ENCODE peak calls at places on chromosomes 5 and 9, in eight cellular contexts. N, I, W, G, Z, Y, D and U are unnamed samples.

GRCh38 chr9:82597225-82598158 is 465.4 kb downstream of the RASEF start:
- DNase-seq in N (peak; percentile 38), I (no peak), W (no peak), G (peak; percentile 16), Z (peak; percentile 74), Y (no peak), D (no peak), U (no peak)

GRCh38 chr9:124251188-124251587 is 6.6 kb upstream of the NEK6 start:
- DNase-seq in N (no peak), I (no peak), W (no peak), G (no peak), Z (no peak), Y (no peak), D (no peak), U (no peak)

GRCh38 chr5:137629646-137630045 is 106.2 kb downstream of the KLHL3 start:
- DNase-seq in N (peak; percentile 76), I (peak; percentile 76), W (no peak), G (peak; percentile 71), Z (peak; percentile 63), Y (peak; percentile 60), D (no peak), U (no peak)

GRCh38 chr5:141560725-141561483 is 57.9 kb downstream of the DIAPH1 start:
- DNase-seq in N (peak; percentile 92), I (peak; percentile 95), W (peak; percentile 82), G (peak; percentile 99), Z (peak; percentile 98), Y (peak; percentile 73), D (peak; percentile 85), U (no peak)

GRCh38 chr9:105636331-105636730 is 25.9 kb upstream of the TAL2 start:
- DNase-seq in N (no peak), I (no peak), W (no peak), G (no peak), Z (peak; percentile 29), Y (no peak), D (no peak), U (no peak)

GRCh38 chr5:118687671-118688621 is 300.4 kb downstream of the DTWD2 start:
- DNase-seq in N (no peak), I (no peak), W (no peak), G (no peak), Z (no peak), Y (no peak), D (no peak), U (no peak)

GRCh38 chr5:73747696-73748380 is 121.8 kb downstream of the ARHGEF28 start:
- DNase-seq in N (no peak), I (no peak), W (no peak), G (peak; percentile 41), Z (no peak), Y (no peak), D (no peak), U (no peak)

GRCh38 chr5:107831612-107832395 is 161.1 kb upstream of the EFNA5 start:
- DNase-seq in N (peak; percentile 38), I (no peak), W (no peak), G (peak; percentile 63), Z (peak; percentile 85), Y (no peak), D (no peak), U (no peak)

GRCh38 chr9:70117835-70118319 is 74.2 kb downstream of the MAMDC2 start:
- DNase-seq in N (no peak), I (no peak), W (no peak), G (peak; percentile 23), Z (peak; percentile 74), Y (no peak), D (no peak), U (no peak)

GRCh38 chr5:159978358-159978757 is 30.6 kb upstream of the TTC1 start:
- DNase-seq in N (no peak), I (no peak), W (no peak), G (no peak), Z (no peak), Y (no peak), D (no peak), U (no peak)

GRCh38 chr5:89566340-89566739 is 683.4 kb upstream of the MEF2C start:
- DNase-seq in N (no peak), I (no peak), W (no peak), G (no peak), Z (no peak), Y (no peak), D (no peak), U (no peak)

GRCh38 chr5:132103380-132103951 is 29.9 kb downstream of the CSF2 start:
- DNase-seq in N (peak; percentile 78), I (peak; percentile 38), W (peak; percentile 76), G (peak; percentile 93), Z (peak; percentile 96), Y (peak; percentile 83), D (peak; percentile 22), U (peak; percentile 89)

GRCh38 chr5:37495210-37495609 is 116.1 kb downstream of the WDR70 start:
- DNase-seq in N (no peak), I (no peak), W (no peak), G (peak; percentile 49), Z (peak; percentile 39), Y (peak; percentile 30), D (no peak), U (no peak)

GRCh38 chr5:40430112-40430725 is 249.5 kb upstream of the PTGER4 start:
- DNase-seq in N (peak; percentile 27), I (no peak), W (no peak), G (no peak), Z (no peak), Y (no peak), D (no peak), U (no peak)
- H3K27ac ChIP-seq in N (no peak overlapping the region), I (no peak overlapping the region), W (peak overlapping the region; percentile 40), G (no peak overlapping the region), Z (no peak overlapping the region), Y (no peak overlapping the region), D (no peak overlapping the region), U (no peak overlapping the region)

GRCh38 chr9:8879284-8879683 is 1079.7 kb upstream of the DMAC1 start:
- DNase-seq in N (no peak), I (no peak), W (no peak), G (no peak), Z (no peak), Y (no peak), D (no peak), U (no peak)

GRCh38 chr9:8872802-8873201 is 1073.2 kb upstream of the DMAC1 start:
- DNase-seq in N (no peak), I (no peak), W (no peak), G (no peak), Z (no peak), Y (no peak), D (no peak), U (no peak)

GRCh38 chr9:8874482-8874881 is 1074.9 kb upstream of the DMAC1 start:
- DNase-seq in N (no peak), I (no peak), W (no peak), G (no peak), Z (no peak), Y (no peak), D (no peak), U (no peak)

GRCh38 chr9:8877753-8878494 is 1078.3 kb upstream of the DMAC1 start:
- DNase-seq in N (no peak), I (peak; percentile 37), W (no peak), G (no peak), Z (no peak), Y (no peak), D (no peak), U (no peak)

DNA sequence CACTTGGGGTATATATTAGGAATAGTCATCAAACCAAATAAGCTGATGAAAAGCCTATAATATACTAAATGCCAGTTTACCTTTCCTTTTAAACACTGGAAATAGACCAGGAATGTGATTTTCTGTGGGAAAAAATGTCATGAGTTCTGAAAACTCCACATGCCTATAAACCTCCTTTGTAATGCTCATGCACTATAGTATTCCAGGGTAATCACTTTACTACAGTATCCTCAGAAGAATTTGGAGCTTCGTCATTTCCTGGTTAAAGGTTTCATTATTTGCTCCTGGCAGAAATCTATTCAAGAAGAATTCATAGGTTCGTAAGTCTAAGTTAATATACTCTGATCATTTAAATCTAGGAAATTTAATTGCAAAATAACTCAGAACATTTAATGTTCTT is 1076.7 kb upstream of the DMAC1 start:
- DNase-seq in N (no peak), I (no peak), W (no peak), G (no peak), Z (no peak), Y (no peak), D (no peak), U (no peak)
- H3K27ac ChIP-seq in N (no peak overlapping the region), I (no peak overlapping the region), W (no peak overlapping the region), G (no peak overlapping the region), Z (no peak overlapping the region), Y (no peak overlapping the region), D (no peak overlapping the region), U (no peak overlapping the region)

GRCh38 chr5:143362828-143363227 is 40.7 kb downstream of the NR3C1 start:
- DNase-seq in N (no peak), I (no peak), W (no peak), G (no peak), Z (no peak), Y (no peak), D (no peak), U (no peak)

GRCh38 chr5:143361438-143361837 is 42.0 kb downstream of the NR3C1 start:
- DNase-seq in N (no peak), I (no peak), W (no peak), G (no peak), Z (no peak), Y (no peak), D (no peak), U (no peak)

GRCh38 chr5:143355710-143356109 is 47.8 kb downstream of the NR3C1 start:
- DNase-seq in N (peak; percentile 80), I (peak; percentile 9), W (peak; percentile 33), G (peak; percentile 93), Z (peak; percentile 96), Y (peak; percentile 94), D (peak; percentile 97), U (peak; percentile 63)

GRCh38 chr5:143356855-143357254 is 46.6 kb downstream of the NR3C1 start:
- DNase-seq in N (no peak), I (no peak), W (no peak), G (no peak), Z (no peak), Y (no peak), D (no peak), U (no peak)

DNA sequence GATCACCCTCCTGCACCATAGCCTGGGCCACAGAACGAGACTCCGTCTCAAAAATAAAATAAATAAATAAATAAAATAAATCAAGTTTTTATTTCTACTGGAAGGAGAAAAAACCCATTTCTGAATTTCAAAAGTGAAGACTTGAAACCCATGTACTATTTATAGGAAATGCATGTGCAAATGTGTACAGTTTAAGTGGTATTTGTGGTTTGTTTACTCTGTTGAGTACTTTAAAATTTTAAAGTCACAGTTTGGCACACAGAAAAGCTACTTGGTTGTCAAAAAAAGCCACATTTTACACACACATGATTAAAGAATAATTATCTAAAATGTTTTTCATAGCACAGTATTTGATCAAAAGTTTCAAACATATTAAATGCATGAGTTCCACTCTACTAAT is 43.6 kb downstream of the NR3C1 start:
- DNase-seq in N (no peak), I (no peak), W (no peak), G (no peak), Z (no peak), Y (no peak), D (no peak), U (no peak)
- H3K27ac ChIP-seq in N (no peak overlapping the region), I (no peak overlapping the region), W (no peak overlapping the region), G (no peak overlapping the region), Z (no peak overlapping the region), Y (no peak overlapping the region), D (no peak overlapping the region), U (no peak overlapping the region)

DNA sequence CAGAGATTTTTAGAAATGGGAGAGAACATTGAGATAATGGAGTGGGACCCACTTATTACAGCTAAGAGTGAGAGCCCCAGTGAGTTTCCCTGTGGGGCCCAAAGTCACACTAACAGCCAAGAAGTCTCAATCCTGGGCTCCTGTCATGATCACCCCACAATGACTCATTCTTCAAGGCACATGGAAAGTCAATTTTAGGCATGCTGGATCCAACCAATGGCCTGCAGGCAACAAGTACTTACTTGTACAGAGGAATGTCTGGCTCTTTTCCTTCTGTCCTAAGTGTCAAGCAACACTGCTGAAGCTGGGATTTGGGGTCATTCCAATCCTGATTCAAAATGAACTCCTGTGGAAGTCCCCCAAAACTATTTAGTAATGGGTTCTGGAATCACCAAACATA is 123.1 kb downstream of the DROSHA start:
- DNase-seq in N (no peak), I (peak; percentile 24), W (no peak), G (peak; percentile 67), Z (peak; percentile 74), Y (no peak), D (no peak), U (no peak)
- H3K27ac ChIP-seq in N (no peak overlapping the region), I (peak overlapping the region; percentile 59), W (no peak overlapping the region), G (no peak overlapping the region), Z (peak overlapping the region; percentile 25), Y (no peak overlapping the region), D (no peak overlapping the region), U (no peak overlapping the region)